ENCODE peak calls at places on chromosomes 5 and 9, in five cellular contexts. G is Daoy, I is choroid plexus epithelial cell, L is HuH-7.5, H is GM23248. F is an unnamed sample.

GRCh38 chr5:172833691-172834569 is at the start of gene ERGIC1:
- DNase-seq in H (peak), G (peak), L (peak), I (peak), F (peak)

GRCh38 chr9:72364679-72365524 is at the start of gene ZFAND5:
- DNase-seq in G (peak), L (peak), I (peak), H (peak), F (peak)

GRCh38 chr9:92607088-92607487 is 62.8 kb downstream of the IPPK start:
- DNase-seq in G (peak), L (no peak), I (peak), H (peak), F (no peak)

GRCh38 chr5:130963798-130964197 is 201.3 kb downstream of the HINT1 start:
- DNase-seq in L (no peak), H (no peak), G (no peak), I (peak), F (no peak)

GRCh38 chr9:72981433-72981832 is 28.6 kb upstream of the ALDH1A1 start:
- DNase-seq in H (no peak), L (no peak), G (no peak), I (no peak), F (no peak)

GRCh38 chr5:120901199-120901598 is 437.1 kb downstream of the PRR16 start:
- DNase-seq in G (peak), H (peak), L (no peak), I (no peak), F (no peak)

GRCh38 chr5:84480873-84481637 is 96.4 kb upstream of the EDIL3 start:
- DNase-seq in L (no peak), I (peak), G (no peak), H (no peak), F (no peak)

GRCh38 chr5:73197637-73198257 is 24.8 kb downstream of the TMEM174 start:
- DNase-seq in G (no peak), H (no peak), I (no peak), L (no peak), F (no peak)

GRCh38 chr9:16347886-16348285 is 522.6 kb downstream of the BNC2 start:
- DNase-seq in I (no peak), L (no peak), G (no peak), H (no peak), F (no peak)

GRCh38 chr5:57349214-57349613 is 133.4 kb downstream of the ACTBL2 start:
- DNase-seq in I (no peak), G (no peak), H (no peak), L (no peak), F (no peak)

GRCh38 chr9:112786834-112787520 is 36.4 kb downstream of the SNX30 start:
- DNase-seq in G (no peak), H (no peak), L (no peak), I (no peak), F (no peak)

GRCh38 chr5:83245037-83245436 is 167.7 kb downstream of the XRCC4 start:
- DNase-seq in G (no peak), H (no peak), L (no peak), I (no peak), F (no peak)

GRCh38 chr9:90204128-90204838 is 438.3 kb downstream of the DIRAS2 start:
- DNase-seq in G (no peak), L (no peak), I (no peak), H (no peak), F (no peak)

GRCh38 chr5:173327948-173328895 is at the start of gene STC2:
- DNase-seq in L (peak), G (peak), H (peak), I (peak), F (peak)

GRCh38 chr5:151740958-151741373 is 17.5 kb downstream of the ATOX1 start:
- DNase-seq in L (no peak), I (peak), G (peak), H (peak), F (no peak)

GRCh38 chr5:177471610-177472356 is 1.7 kb downstream of the DBN1 start:
- DNase-seq in H (peak), G (no peak), I (peak), L (no peak), F (peak)

GRCh38 chr5:37045703-37046102 is 169.1 kb downstream of the NIPBL start:
- DNase-seq in L (no peak), H (no peak), I (no peak), G (no peak), F (no peak)

GRCh38 chr9:69175488-69175872 is 1.4 kb downstream of the TJP2 start:
- DNase-seq in L (no peak), G (no peak), I (no peak), H (peak), F (no peak)

GRCh38 chr5:96741911-96742310 is 65.8 kb downstream of the ERAP1 start:
- DNase-seq in L (no peak), H (no peak), I (no peak), G (no peak), F (no peak)

GRCh38 chr5:14100281-14100680 is 42.9 kb upstream of the TRIO start:
- DNase-seq in I (no peak), H (no peak), G (no peak), L (no peak), F (no peak)

GRCh38 chr9:110517483-110517882 is 62.1 kb downstream of the SVEP1 start:
- DNase-seq in L (no peak), G (no peak), I (no peak), H (no peak), F (no peak)

GRCh38 chr9:77815260-77815659 is 167.1 kb upstream of the GNA14 start:
- DNase-seq in G (no peak), I (no peak), H (no peak), L (no peak), F (no peak)

GRCh38 chr5:1219768-1220100 is 5.4 kb upstream of the SLC6A18 start:
- DNase-seq in G (no peak), I (no peak), H (no peak), L (no peak), F (no peak)

GRCh38 chr9:17622749-17623148 is 43.9 kb downstream of the SH3GL2 start:
- DNase-seq in L (no peak), I (no peak), G (no peak), H (no peak), F (no peak)

GRCh38 chr5:108728566-108729305 is 19.0 kb upstream of the FER start:
- DNase-seq in H (no peak), G (no peak), I (no peak), L (no peak), F (peak)

GRCh38 chr5:1374680-1375055 is 29.8 kb upstream of the CLPTM1L start:
- DNase-seq in G (peak), L (no peak), I (peak), H (peak), F (no peak)

GRCh38 chr5:53790026-53790425 is 229.6 kb downstream of the NDUFS4 start:
- DNase-seq in G (no peak), L (no peak), I (no peak), H (no peak), F (no peak)

GRCh38 chr9:95738438-95738837 is 137.1 kb upstream of the ERCC6L2 start:
- DNase-seq in L (no peak), H (no peak), G (no peak), I (no peak), F (no peak)

F was measured in activated CD4-positive, alpha-beta memory T cell treated with anti-CD3 and anti-CD28 coated beads for 36 hours.